ENCODE peak calls at places on chromosomes 13 and 19, in six cellular contexts. Y is HL-60, W is HepG2, F is GM12878, I is K562, P is SK-N-SH. N is an unnamed sample.

GRCh38 chr13:35621989-35622388 is 145.5 kb upstream of the MAB21L1 start:
- DNase-seq in Y (no peak), W (no peak), F (no peak), I (no peak), P (no peak), N (no peak)

GRCh38 chr19:45153339-45154063 is 7.3 kb downstream of the NKPD1 start:
- DNase-seq in Y (no peak), W (no peak), F (no peak), I (peak), P (peak), N (peak)

GRCh38 chr19:16015805-16016173 is 60.5 kb upstream of the TPM4 start:
- DNase-seq in Y (no peak), W (no peak), F (no peak), I (no peak), P (peak), N (no peak)

GRCh38 chr19:52638601-52639000 is 446 bp upstream of the ZNF83 start:
- DNase-seq in Y (no peak), W (no peak), F (no peak), I (peak), P (peak), N (no peak)

GRCh38 chr19:10452726-10453620 is 32.6 kb downstream of the PDE4A start:
- DNase-seq in Y (no peak), W (no peak), F (no peak), I (no peak), P (peak), N (no peak)

GRCh38 chr13:27137759-27138158 is 33.9 kb downstream of the USP12 start:
- DNase-seq in Y (no peak), W (no peak), F (no peak), I (no peak), P (no peak), N (no peak)

GRCh38 chr19:4523306-4524110 is 5.2 kb upstream of the PLIN4 start:
- DNase-seq in Y (no peak), W (peak), F (no peak), I (peak), P (peak), N (peak)

GRCh38 chr19:4310247-4311121 is 6.1 kb downstream of the FSD1 start:
- DNase-seq in Y (no peak), W (peak), F (no peak), I (peak), P (peak), N (peak)

GRCh38 chr19:1574763-1575162 is 6.6 kb upstream of the MEX3D start:
- DNase-seq in Y (no peak), W (no peak), F (no peak), I (no peak), P (no peak), N (no peak)

GRCh38 chr19:7582446-7582845 is 13.2 kb upstream of the CAMSAP3 start:
- DNase-seq in Y (no peak), W (no peak), F (no peak), I (no peak), P (no peak), N (no peak)

GRCh38 chr19:10915511-10916091 is 12.8 kb downstream of the YIPF2 start:
- DNase-seq in Y (no peak), W (no peak), F (no peak), I (no peak), P (peak), N (no peak)

GRCh38 chr13:73677041-73677589 is 457.1 kb downstream of the KLF12 start:
- DNase-seq in Y (no peak), W (no peak), F (no peak), I (no peak), P (no peak), N (no peak)

GRCh38 chr13:27151798-27152599 is 19.6 kb downstream of the USP12 start:
- DNase-seq in Y (no peak), W (peak), F (no peak), I (no peak), P (no peak), N (no peak)

GRCh38 chr19:51337141-51337860 is 4.6 kb downstream of the VSIG10L start:
- DNase-seq in Y (no peak), W (no peak), F (no peak), I (no peak), P (no peak), N (no peak)

GRCh38 chr19:12996542-12997094 is 1.3 kb downstream of the NFIX start:
- DNase-seq in Y (no peak), W (peak), F (no peak), I (peak), P (peak), N (no peak)
- TF ChIP-seq GABPA in Y (no peak), W (no peak), F (no peak), I (no peak), P (no peak), N (peak)

DNA sequence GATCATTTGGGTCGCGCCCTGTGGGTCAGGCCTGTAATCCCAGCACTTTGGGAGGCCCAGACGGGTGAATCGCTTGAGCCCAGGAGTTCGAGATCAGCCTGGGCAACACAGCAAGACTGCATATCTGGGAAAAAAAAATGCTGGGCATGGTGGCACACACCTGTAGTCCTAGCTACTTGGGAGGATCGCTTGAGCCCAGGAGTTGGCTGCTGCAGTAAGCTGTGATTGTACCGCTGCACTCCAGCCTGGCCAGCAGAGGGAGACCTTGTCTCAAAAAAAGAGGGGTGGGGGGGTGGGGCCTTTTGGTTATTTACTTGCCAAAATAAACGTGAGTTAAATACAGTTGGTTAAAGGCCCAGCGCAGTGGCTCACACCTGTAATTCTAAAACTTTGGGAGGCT is 9.8 kb upstream of the ZNF544 start:
- DNase-seq in Y (no peak), W (peak), F (no peak), I (peak), P (peak), N (no peak)
- TF ChIP-seq GABPA in Y (no peak), W (no peak), F (no peak), I (no peak), P (no peak), N (no peak)

DNA sequence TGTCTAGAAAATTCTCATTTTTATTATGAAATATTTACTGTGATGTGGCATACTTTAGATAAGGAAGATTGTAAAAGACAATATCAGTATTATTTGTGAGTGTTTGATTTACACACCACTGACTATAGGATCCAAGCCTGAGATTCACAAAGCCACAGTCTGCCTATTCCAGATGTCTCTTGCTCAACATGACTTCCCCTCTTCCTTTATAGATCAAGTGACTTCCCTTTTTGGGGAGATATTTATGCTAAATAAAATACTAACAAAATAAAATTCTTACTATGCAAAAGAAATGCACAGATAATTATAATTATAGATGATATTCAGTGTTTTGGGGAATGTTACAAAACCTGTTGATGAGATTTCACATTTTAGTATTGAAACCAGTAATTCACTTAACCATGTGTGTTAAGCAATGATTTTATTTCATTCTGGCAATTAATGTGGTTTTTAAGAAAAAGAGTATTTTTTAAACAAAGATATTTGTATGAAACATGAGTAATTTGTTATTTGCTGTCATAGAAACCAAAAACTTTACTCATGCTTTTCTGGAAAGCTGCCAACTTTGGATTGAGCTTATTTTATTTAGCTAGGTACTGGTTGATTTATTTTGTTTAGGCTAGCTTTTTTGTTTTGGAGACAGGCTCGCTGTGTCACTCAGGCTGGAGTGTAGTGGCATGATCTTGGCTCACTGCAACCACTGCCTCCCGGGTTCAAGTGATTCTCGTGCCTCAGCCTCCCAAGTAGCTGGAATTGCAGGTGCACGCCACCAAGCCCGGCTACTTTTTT is 13.7 kb upstream of the GPR183 start:
- DNase-seq in Y (peak), W (no peak), F (no peak), I (no peak), P (no peak), N (no peak)
- TF ChIP-seq GABPA in Y (no peak), W (no peak), F (no peak), I (no peak), P (no peak), N (no peak)

GRCh38 chr19:29323972-29324680 is 111.2 kb upstream of the UQCRFS1 start:
- DNase-seq in Y (no peak), W (no peak), F (no peak), I (no peak), P (no peak), N (no peak)

GRCh38 chr19:29323046-29323971 is 110.4 kb upstream of the UQCRFS1 start:
- DNase-seq in Y (no peak), W (no peak), F (no peak), I (no peak), P (no peak), N (no peak)

GRCh38 chr19:29326351-29326750 is 113.4 kb upstream of the UQCRFS1 start:
- DNase-seq in Y (no peak), W (no peak), F (no peak), I (no peak), P (no peak), N (no peak)

GRCh38 chr19:29325241-29325975 is 112.5 kb upstream of the UQCRFS1 start:
- DNase-seq in Y (no peak), W (no peak), F (no peak), I (no peak), P (no peak), N (no peak)

DNA sequence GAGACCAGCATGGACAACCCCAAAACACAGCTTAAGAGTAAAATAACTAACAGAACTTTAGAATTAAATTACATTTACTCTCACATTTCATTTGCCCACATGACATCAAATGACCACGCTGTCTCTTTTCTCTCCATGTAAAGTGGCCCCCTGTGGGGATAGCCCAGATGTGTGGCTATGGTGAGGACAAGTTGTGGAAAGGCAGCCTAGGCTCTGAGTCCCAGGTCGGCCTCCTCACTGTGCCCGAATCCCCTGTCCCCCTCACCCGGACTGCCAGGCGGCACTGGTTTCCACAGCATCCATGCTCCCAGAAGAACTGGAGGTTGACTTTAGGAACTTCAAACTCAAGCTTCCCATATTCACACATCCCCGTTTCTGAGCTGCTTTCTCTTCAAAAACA is 111.8 kb upstream of the UQCRFS1 start:
- DNase-seq in Y (no peak), W (no peak), F (no peak), I (no peak), P (no peak), N (no peak)
- TF ChIP-seq GABPA in Y (no peak), W (no peak), F (no peak), I (no peak), P (no peak), N (no peak)